ENCODE peak calls at places on chromosome 11, in eight cellular contexts. O, E, W, Y, I, C, U and Z are unnamed samples.

GRCh38 chr11:44005956-44006355 is 41.8 kb upstream of the ACCSL start:
- DNase-seq in O (no peak), E (no peak), W (no peak), Y (no peak), I (no peak), C (peak), U (no peak), Z (no peak)

GRCh38 chr11:19931141-19931767 is 218.6 kb downstream of the NAV2 start:
- DNase-seq in O (peak), E (peak), W (peak), Y (no peak), I (no peak), C (no peak), U (no peak), Z (peak)

GRCh38 chr11:68994891-68995280 is 14.1 kb upstream of the MRGPRD start:
- DNase-seq in O (no peak), E (no peak), W (no peak), Y (no peak), I (no peak), C (no peak), U (no peak), Z (peak)

GRCh38 chr11:134645576-134645975 is 233.5 kb upstream of the B3GAT1 start:
- DNase-seq in O (no peak), E (no peak), W (no peak), Y (no peak), I (no peak), C (peak), U (no peak), Z (no peak)

GRCh38 chr11:1827095-1827797 is 7.5 kb upstream of the SYT8 start:
- DNase-seq in O (no peak), E (peak), W (peak), Y (no peak), I (no peak), C (peak), U (peak), Z (peak)

GRCh38 chr11:116576523-116576922 is 196.3 kb downstream of the BUD13 start:
- DNase-seq in O (no peak), E (no peak), W (no peak), Y (no peak), I (no peak), C (no peak), U (no peak), Z (no peak)

GRCh38 chr11:117061256-117061655 is 37.0 kb downstream of the SIK3 start:
- DNase-seq in O (no peak), E (no peak), W (no peak), Y (no peak), I (no peak), C (no peak), U (no peak), Z (no peak)

GRCh38 chr11:44978961-44979331 is 28.3 kb upstream of the TP53I11 start:
- DNase-seq in O (no peak), E (no peak), W (no peak), Y (no peak), I (no peak), C (no peak), U (no peak), Z (no peak)

GRCh38 chr11:15988693-15989231 is 367.6 kb downstream of the SOX6 start:
- DNase-seq in O (peak), E (no peak), W (peak), Y (no peak), I (peak), C (no peak), U (no peak), Z (peak)

GRCh38 chr11:93526058-93526633 is 17.0 kb downstream of the SMCO4 start:
- DNase-seq in O (no peak), E (no peak), W (no peak), Y (no peak), I (no peak), C (no peak), U (no peak), Z (no peak)

GRCh38 chr11:129458756-129459535 is 83.3 kb downstream of the BARX2 start:
- DNase-seq in O (no peak), E (no peak), W (no peak), Y (no peak), I (no peak), C (no peak), U (no peak), Z (no peak)

GRCh38 chr11:77073328-77074001 is 6.7 kb downstream of the CAPN5 start:
- DNase-seq in O (no peak), E (peak), W (peak), Y (no peak), I (no peak), C (peak), U (peak), Z (peak)

GRCh38 chr11:44319552-44320288 is 9.8 kb upstream of the ALX4 start:
- DNase-seq in O (peak), E (no peak), W (no peak), Y (no peak), I (no peak), C (no peak), U (no peak), Z (no peak)

GRCh38 chr11:2537010-2537695 is 92.3 kb downstream of the KCNQ1 start:
- DNase-seq in O (no peak), E (no peak), W (no peak), Y (no peak), I (no peak), C (no peak), U (no peak), Z (no peak)

GRCh38 chr11:8019671-8020597 is 32.8 kb downstream of the EIF3F start:
- DNase-seq in O (peak), E (peak), W (peak), Y (peak), I (peak), C (peak), U (peak), Z (no peak)

GRCh38 chr11:104148074-104148473 is 15.9 kb downstream of the PDGFD start:
- DNase-seq in O (no peak), E (peak), W (peak), Y (no peak), I (no peak), C (no peak), U (peak), Z (no peak)

GRCh38 chr11:2573240-2574042 is 126.4 kb downstream of the KCNQ1OT1 start:
- DNase-seq in O (no peak), E (no peak), W (no peak), Y (no peak), I (no peak), C (no peak), U (no peak), Z (no peak)

GRCh38 chr11:68014157-68014965 is 4.2 kb downstream of the ALDH3B1 start:
- DNase-seq in O (no peak), E (peak), W (peak), Y (no peak), I (no peak), C (no peak), U (peak), Z (no peak)

GRCh38 chr11:34565417-34566208 is 52.0 kb upstream of the ELF5 start:
- DNase-seq in O (peak), E (no peak), W (no peak), Y (no peak), I (peak), C (no peak), U (no peak), Z (peak)

GRCh38 chr11:102685769-102686168 is 19.8 kb downstream of the MMP27 start:
- DNase-seq in O (no peak), E (no peak), W (no peak), Y (no peak), I (no peak), C (no peak), U (no peak), Z (no peak)

GRCh38 chr11:5712507-5712906 is 22.9 kb downstream of the TRIM22 start:
- DNase-seq in O (no peak), E (peak), W (peak), Y (no peak), I (no peak), C (no peak), U (peak), Z (no peak)
- TF ChIP-seq CTCF in O (peak), E (peak), W (peak), Y (peak), I (peak), C (peak), U (peak), Z (peak)

DNA sequence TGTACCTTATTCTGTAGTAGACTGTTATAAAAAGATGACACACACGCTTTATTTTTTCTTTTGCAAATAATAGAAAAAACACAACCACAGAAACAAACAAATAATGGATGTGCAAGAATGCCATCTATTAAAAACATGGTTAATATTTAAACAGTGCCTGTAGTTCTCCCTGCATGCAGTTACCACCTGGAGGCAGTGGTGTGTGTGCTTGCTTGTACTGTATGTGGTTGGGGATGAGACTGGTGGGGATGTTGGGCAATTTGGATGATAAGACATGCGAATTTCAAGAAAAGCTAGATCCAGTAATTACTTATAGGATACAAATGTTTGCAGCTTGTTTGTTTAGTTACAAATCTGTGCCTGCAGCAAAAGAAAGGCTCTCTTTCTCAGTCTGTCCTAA is 3.6 kb downstream of the C11orf87 start:
- DNase-seq in O (no peak), E (no peak), W (peak), Y (no peak), I (no peak), C (no peak), U (no peak), Z (no peak)
- TF ChIP-seq CTCF in O (no peak), E (peak), W (no peak), Y (no peak), I (no peak), C (no peak), U (no peak), Z (peak)

DNA sequence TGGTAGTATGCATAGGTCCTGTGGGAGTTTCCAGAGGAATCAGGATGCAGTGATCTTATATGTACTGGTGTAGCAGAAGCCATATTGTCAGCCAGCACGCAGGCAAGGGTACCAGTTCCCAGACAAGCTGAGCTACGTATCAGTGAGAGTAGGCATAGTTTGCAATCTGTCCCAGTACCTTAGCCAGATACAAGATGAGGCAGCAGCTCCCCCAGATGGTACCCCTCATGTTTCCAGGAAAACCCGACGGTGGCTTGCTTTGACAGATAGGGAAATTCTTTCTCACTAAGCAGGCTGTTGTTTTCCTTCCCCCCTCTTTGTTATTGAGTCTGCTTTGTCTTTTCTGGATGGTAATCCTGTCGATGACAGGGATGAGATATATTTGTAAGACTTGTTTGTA is 109.7 kb upstream of the RRM1 start:
- DNase-seq in O (peak), E (peak), W (peak), Y (peak), I (peak), C (no peak), U (peak), Z (no peak)
- TF ChIP-seq CTCF in O (peak), E (peak), W (no peak), Y (peak), I (no peak), C (no peak), U (peak), Z (peak)

GRCh38 chr11:36271794-36272409 is 17.3 kb downstream of the COMMD9 start:
- DNase-seq in O (no peak), E (no peak), W (no peak), Y (no peak), I (no peak), C (no peak), U (no peak), Z (no peak)
- TF ChIP-seq CTCF in O (peak), E (peak), W (no peak), Y (no peak), I (no peak), C (no peak), U (no peak), Z (peak)

DNA sequence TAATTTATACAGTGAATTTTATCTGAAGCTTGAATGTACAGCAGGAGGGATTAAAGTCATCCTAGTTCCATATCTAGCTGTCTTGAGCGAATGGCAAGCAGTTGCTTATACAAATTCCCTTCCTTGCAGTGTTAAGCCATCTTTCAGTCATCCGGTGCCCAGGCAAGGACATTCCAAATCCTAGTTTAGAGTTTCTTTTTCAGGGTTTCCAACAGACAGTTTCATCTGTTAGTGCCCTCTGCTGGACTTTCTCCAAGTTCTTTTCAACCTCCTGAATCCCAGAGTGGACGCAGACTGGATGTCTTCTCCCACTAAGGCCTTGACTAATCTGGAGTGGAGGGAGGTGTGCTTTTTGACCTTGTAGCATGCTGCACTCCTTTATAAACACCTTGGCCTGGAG is 45.4 kb downstream of the GRAMD1B start:
- DNase-seq in O (peak), E (peak), W (peak), Y (no peak), I (peak), C (no peak), U (peak), Z (peak)
- TF ChIP-seq CTCF in O (peak), E (peak), W (peak), Y (no peak), I (no peak), C (no peak), U (peak), Z (peak)

GRCh38 chr11:86629070-86629706 is 43.2 kb downstream of the ME3 start:
- DNase-seq in O (no peak), E (peak), W (peak), Y (no peak), I (no peak), C (no peak), U (peak), Z (no peak)

GRCh38 chr11:86636275-86636674 is 36.1 kb downstream of the ME3 start:
- DNase-seq in O (no peak), E (no peak), W (no peak), Y (no peak), I (no peak), C (no peak), U (peak), Z (no peak)

GRCh38 chr11:86637976-86638375 is 34.4 kb downstream of the ME3 start:
- DNase-seq in O (no peak), E (peak), W (no peak), Y (no peak), I (no peak), C (no peak), U (peak), Z (no peak)

GRCh38 chr11:86627776-86628455 is 44.5 kb downstream of the ME3 start:
- DNase-seq in O (no peak), E (no peak), W (no peak), Y (no peak), I (no peak), C (no peak), U (no peak), Z (no peak)

GRCh38 chr11:86632499-86633269 is 39.7 kb downstream of the ME3 start:
- DNase-seq in O (peak), E (peak), W (peak), Y (no peak), I (peak), C (no peak), U (peak), Z (peak)
- TF ChIP-seq CTCF in O (peak), E (peak), W (peak), Y (no peak), I (no peak), C (no peak), U (no peak), Z (peak)

DNA sequence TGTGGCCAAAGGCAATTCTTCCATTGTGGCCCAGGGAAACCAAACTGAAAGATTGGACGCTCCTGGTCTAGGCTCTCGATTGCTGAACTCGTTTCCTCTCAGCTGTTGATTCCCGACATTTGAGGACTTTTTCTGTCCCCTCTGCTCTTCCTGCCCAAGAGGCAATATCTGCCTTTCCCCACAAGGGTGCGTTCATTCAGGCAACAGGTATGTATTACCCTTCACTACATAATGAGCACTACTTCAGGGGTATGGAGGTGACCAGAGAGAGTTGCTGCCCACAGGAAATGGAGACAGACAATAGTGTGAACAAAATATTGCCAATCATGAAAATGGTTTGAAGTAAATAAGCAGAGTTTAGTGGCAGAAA is 8.2 kb downstream of the PTH start:
- DNase-seq in O (peak), E (no peak), W (peak), Y (peak), I (no peak), C (no peak), U (peak), Z (no peak)
- TF ChIP-seq CTCF in O (peak), E (peak), W (peak), Y (peak), I (no peak), C (no peak), U (peak), Z (peak)

GRCh38 chr11:70448983-70449567 is 50.7 kb downstream of the CTTN start:
- DNase-seq in O (no peak), E (no peak), W (no peak), Y (no peak), I (no peak), C (no peak), U (no peak), Z (peak)
- TF ChIP-seq CTCF in O (peak), E (peak), W (peak), Y (no peak), I (peak), C (no peak), U (peak), Z (peak)

GRCh38 chr11:79062814-79063762 is 377.7 kb downstream of the TENM4 start:
- DNase-seq in O (peak), E (no peak), W (peak), Y (no peak), I (peak), C (no peak), U (peak), Z (peak)
- TF ChIP-seq CTCF in O (peak), E (peak), W (peak), Y (no peak), I (peak), C (peak), U (peak), Z (peak)